ENCODE peak calls at places on chromosomes 3 and 15, in five cellular contexts. W is astrocyte of the spinal cord, G is neural progenitor cell, J is A549, B is AG10803. Y is an unnamed sample.

GRCh38 chr3:45575491-45575923 is 19.0 kb upstream of the LIMD1 start:
- DNase-seq in B (peak), J (no peak), W (peak), G (no peak), Y (peak)

GRCh38 chr3:98817546-98817945 is 54.4 kb downstream of the ST3GAL6 start:
- DNase-seq in W (peak), G (peak), J (peak), B (peak), Y (no peak)

GRCh38 chr3:87624860-87625259 is 348.5 kb upstream of the POU1F1 start:
- DNase-seq in B (no peak), G (no peak), W (no peak), J (no peak), Y (no peak)

GRCh38 chr3:197125601-197126000 is 96.0 kb upstream of the MELTF start:
- DNase-seq in B (peak), W (peak), G (no peak), J (no peak), Y (peak)

GRCh38 chr3:162096874-162097273 is 600.3 kb downstream of the OTOL1 start:
- DNase-seq in W (no peak), J (no peak), G (no peak), B (no peak), Y (no peak)

GRCh38 chr3:136378011-136378410 is 127.9 kb downstream of the PCCB start:
- DNase-seq in J (no peak), B (no peak), G (no peak), W (no peak), Y (no peak)

GRCh38 chr3:100635273-100635701 is 25.9 kb downstream of the ADGRG7 start:
- DNase-seq in J (no peak), B (no peak), W (no peak), G (no peak), Y (no peak)

GRCh38 chr3:48629894-48630293 is 5.4 kb downstream of the SLC26A6 start:
- DNase-seq in W (no peak), G (no peak), J (no peak), B (no peak), Y (no peak)

GRCh38 chr3:99842826-99843589 is 25.3 kb downstream of the CMSS1 start:
- DNase-seq in G (peak), W (peak), J (peak), B (peak), Y (peak)

GRCh38 chr3:174193559-174193958 is 665.6 kb upstream of the NAALADL2 start:
- DNase-seq in J (no peak), G (no peak), B (peak), W (no peak), Y (no peak)

GRCh38 chr3:195101927-195102608 is 168.9 kb downstream of the XXYLT1 start:
- DNase-seq in B (no peak), W (no peak), G (no peak), J (no peak), Y (no peak)

GRCh38 chr3:12180218-12180617 is 21.5 kb upstream of the TIMP4 start:
- DNase-seq in W (peak), B (peak), G (no peak), J (peak), Y (no peak)

GRCh38 chr3:87446849-87447387 is 170.5 kb upstream of the POU1F1 start:
- DNase-seq in J (no peak), W (no peak), G (peak), B (no peak), Y (no peak)

GRCh38 chr15:73387507-73388255 is 18.9 kb upstream of the HCN4 start:
- DNase-seq in J (no peak), B (peak), W (no peak), G (no peak), Y (peak)

GRCh38 chr15:83092309-83092976 is 15.0 kb upstream of the TM6SF1 start:
- DNase-seq in W (no peak), G (no peak), J (no peak), B (no peak), Y (no peak)

GRCh38 chr3:183265713-183266417 is 12.8 kb downstream of the B3GNT5 start:
- DNase-seq in G (peak), W (peak), J (peak), B (peak), Y (peak)

GRCh38 chr3:108022316-108023150 is 68.3 kb downstream of the CD47 start:
- DNase-seq in W (no peak), G (no peak), B (no peak), J (no peak), Y (no peak)

GRCh38 chr15:78976691-78977090 is 31.8 kb upstream of the CTSH start:
- DNase-seq in G (no peak), B (no peak), J (no peak), W (no peak), Y (no peak)

GRCh38 chr3:147415819-147416218 is 6.7 kb downstream of the ZIC1 start:
- DNase-seq in J (no peak), W (peak), G (peak), B (no peak), Y (no peak)

GRCh38 chr15:62277816-62278394 is 112.8 kb upstream of the C2CD4B start:
- DNase-seq in J (peak), W (no peak), G (peak), B (no peak), Y (no peak)

GRCh38 chr3:169234595-169234994 is 428.9 kb downstream of the MECOM start:
- DNase-seq in W (no peak), J (no peak), B (no peak), G (no peak), Y (no peak)

GRCh38 chr3:73094127-73094526 is 32.7 kb downstream of the EBLN2 start:
- DNase-seq in J (peak), B (peak), W (no peak), G (no peak), Y (peak)

GRCh38 chr3:56086355-56086754 is 381.9 kb downstream of the ERC2 start:
- DNase-seq in J (no peak), G (no peak), W (peak), B (peak), Y (peak)

GRCh38 chr3:128906031-128906803 is 26.8 kb downstream of the ACAD9 start:
- DNase-seq in G (no peak), B (no peak), W (no peak), J (no peak), Y (no peak)

GRCh38 chr3:43455233-43455632 is 166.6 kb downstream of the ANO10 start:
- DNase-seq in B (peak), G (no peak), W (peak), J (peak), Y (peak)

GRCh38 chr3:69079269-69080159 is 651 bp downstream of the UBA3 start:
- DNase-seq in G (peak), B (no peak), J (no peak), W (no peak), Y (no peak)

GRCh38 chr3:150703756-150704344 is at the start of gene ERICH6:
- DNase-seq in W (peak), G (peak), B (peak), J (peak), Y (peak)

GRCh38 chr3:136343873-136344281 is 93.7 kb downstream of the PCCB start:
- DNase-seq in B (peak), J (peak), G (no peak), W (peak), Y (peak)

GRCh38 chr3:56997675-56998074 is 62.8 kb upstream of the SPATA12 start:
- DNase-seq in B (peak), G (no peak), J (no peak), W (no peak), Y (peak)

GRCh38 chr15:22226034-22226790 is 145.9 kb downstream of the OR4M2 start:
- DNase-seq in G (no peak), W (no peak), J (no peak), B (no peak), Y (no peak)

GRCh38 chr15:31263751-31264533 is 62.7 kb upstream of the KLF13 start:
- DNase-seq in B (no peak), W (no peak), J (no peak), G (peak), Y (no peak)
- H3K4me3 ChIP-seq in B (no peak), W (no peak), J (no peak), G (no peak), Y (no peak)

GRCh38 chr3:81816473-81817260 is 55.2 kb upstream of the GBE1 start:
- DNase-seq in B (peak), G (peak), J (no peak), W (peak), Y (peak)
- H3K4me3 ChIP-seq in B (no peak), G (peak), J (no peak), W (no peak), Y (no peak)

GRCh38 chr3:65548848-65549625 is 489.7 kb downstream of the MAGI1 start:
- DNase-seq in B (no peak), J (no peak), G (peak), W (no peak), Y (peak)
- H3K4me3 ChIP-seq in B (peak), J (no peak), G (peak), W (peak), Y (peak)

GRCh38 chr3:115624898-115625297 is 1.6 kb downstream of the GAP43 start:
- DNase-seq in W (no peak), G (peak), B (no peak), J (no peak), Y (no peak)
- H3K4me3 ChIP-seq in W (no peak), G (peak), B (no peak), J (no peak), Y (no peak)

DNA sequence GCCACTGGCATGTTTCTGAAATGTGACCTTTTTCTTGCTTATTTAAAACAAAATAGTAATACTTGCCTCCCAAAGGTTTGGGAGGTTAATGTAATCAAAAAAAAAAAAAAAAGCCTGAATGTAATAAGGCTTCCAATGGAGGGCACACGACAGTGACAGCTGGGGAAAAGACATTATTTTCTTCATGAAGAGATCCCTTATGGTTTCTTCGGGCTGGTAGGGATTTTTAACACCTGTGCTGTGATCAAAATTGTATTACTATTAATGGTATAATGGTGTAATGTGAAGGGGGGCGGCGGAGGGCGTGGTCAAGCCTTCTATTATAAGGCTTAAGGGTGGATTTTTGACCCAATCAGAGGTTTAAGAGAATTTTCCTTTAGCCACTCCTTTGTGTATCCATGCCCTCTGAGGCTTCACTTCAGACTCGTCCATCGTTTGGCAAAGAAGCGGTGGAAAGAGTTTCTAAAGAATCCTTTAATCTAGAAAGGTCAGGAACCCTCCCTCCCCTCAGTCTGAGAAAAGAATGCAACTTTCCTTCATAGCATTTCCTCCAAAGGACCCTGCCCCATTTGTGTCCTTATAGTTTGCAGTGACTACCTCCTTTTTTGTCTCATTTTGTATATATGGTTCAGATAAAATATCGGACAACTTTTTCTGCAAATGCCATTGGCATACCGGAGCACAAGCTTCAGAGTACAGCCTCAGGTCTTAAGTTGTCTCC is 89.5 kb upstream of the CHD2 start:
- DNase-seq in B (peak), G (peak), W (peak), J (peak), Y (peak)
- H3K4me3 ChIP-seq in B (peak), G (peak), W (peak), J (peak), Y (peak)

GRCh38 chr3:24521306-24522154 is 26.9 kb upstream of the THRB start:
- DNase-seq in W (peak), B (peak), J (peak), G (peak), Y (no peak)
- H3K4me3 ChIP-seq in W (peak), B (peak), J (peak), G (peak), Y (peak)

DNA sequence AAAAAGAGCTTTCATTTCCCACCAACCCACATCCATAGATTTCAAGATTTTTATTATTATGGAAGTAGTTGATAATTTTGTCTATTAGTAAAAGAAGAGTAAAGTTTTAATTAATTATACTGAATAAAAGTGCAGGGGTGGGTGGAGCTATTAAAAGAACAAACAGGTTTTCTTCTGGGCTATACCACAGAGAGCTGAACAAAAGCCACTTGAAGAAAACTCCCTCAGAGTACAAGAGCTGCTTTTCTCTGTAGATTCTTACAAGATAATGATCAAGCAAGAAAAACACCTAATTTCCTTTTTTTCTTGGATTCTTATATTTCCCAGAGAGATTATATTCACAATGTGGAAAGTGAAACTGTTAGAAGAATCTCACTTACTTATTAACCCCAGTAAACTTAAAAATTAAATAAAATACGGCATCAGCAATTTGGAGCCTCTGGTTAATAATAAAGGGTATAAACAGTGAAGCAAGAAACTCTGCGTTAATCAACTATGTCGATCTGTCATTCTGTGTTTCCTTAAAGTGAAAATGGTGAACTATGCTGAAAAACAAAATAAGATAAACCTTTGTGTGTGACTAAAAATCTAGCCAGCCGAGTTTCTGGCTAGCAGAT is 84.9 kb downstream of the THBS1 start:
- DNase-seq in W (peak), J (no peak), G (no peak), B (no peak), Y (no peak)
- H3K4me3 ChIP-seq in W (no peak), J (no peak), G (no peak), B (no peak), Y (no peak)